ENCODE peak calls at places on chromosomes 7 and 10, in eight cellular contexts. N is choroid plexus epithelial cell, D is cardiac fibroblast, P is psoas muscle, V is astrocyte of the spinal cord, R is cardiac muscle cell, E is NB4, L is upper lobe of right lung. G is an unnamed sample.

GRCh38 chr10:62534051-62534450 is 159.9 kb downstream of the ZNF365 start:
- DNase-seq in N (no peak), D (no peak), P (no peak), V (no peak), R (no peak), E (no peak), L (no peak), G (no peak)

GRCh38 chr10:121459279-121459764 is 138.9 kb downstream of the FGFR2 start:
- DNase-seq in N (no peak), D (no peak), P (no peak), V (no peak), R (no peak), E (no peak), L (no peak), G (no peak)

GRCh38 chr7:28666144-28666543 is 253.8 kb downstream of the CREB5 start:
- DNase-seq in N (no peak), D (no peak), P (no peak), V (peak), R (no peak), E (no peak), L (no peak), G (no peak)

GRCh38 chr10:99530108-99531025 is 2.4 kb upstream of the NKX2-3 start:
- DNase-seq in N (no peak), D (no peak), P (no peak), V (no peak), R (no peak), E (peak), L (no peak), G (no peak)

GRCh38 chr7:125516194-125516593 is 586.6 kb upstream of the POT1 start:
- DNase-seq in N (no peak), D (no peak), P (no peak), V (no peak), R (no peak), E (no peak), L (no peak), G (no peak)

GRCh38 chr7:105699568-105700236 is 118.4 kb upstream of the EFCAB10 start:
- DNase-seq in N (no peak), D (no peak), P (no peak), V (no peak), R (no peak), E (no peak), L (no peak), G (no peak)

GRCh38 chr10:77390481-77390891 is 247.1 kb downstream of the KCNMA1 start:
- DNase-seq in N (no peak), D (peak), P (no peak), V (no peak), R (peak), E (no peak), L (no peak), G (peak)

GRCh38 chr7:132685301-132685700 is 109.0 kb upstream of the PLXNA4 start:
- DNase-seq in N (no peak), D (no peak), P (no peak), V (no peak), R (no peak), E (no peak), L (no peak), G (no peak)

GRCh38 chr7:305410-306151 is 15.6 kb downstream of the FOXL3 start:
- DNase-seq in N (no peak), D (no peak), P (no peak), V (no peak), R (no peak), E (no peak), L (peak), G (no peak)

GRCh38 chr7:141640239-141640840 is 61.6 kb downstream of the DENND11 start:
- DNase-seq in N (no peak), D (no peak), P (no peak), V (peak), R (no peak), E (no peak), L (no peak), G (no peak)

GRCh38 chr10:59907918-59908807 is 1.8 kb upstream of the CCDC6 start:
- DNase-seq in N (peak), D (peak), P (peak), V (peak), R (peak), E (peak), L (no peak), G (peak)

GRCh38 chr7:105298439-105298894 is 90.3 kb downstream of the SRPK2 start:
- DNase-seq in N (no peak), D (no peak), P (no peak), V (no peak), R (no peak), E (no peak), L (no peak), G (no peak)

GRCh38 chr7:84469034-84469433 is 274.4 kb upstream of the SEMA3A start:
- DNase-seq in N (peak), D (peak), P (no peak), V (peak), R (no peak), E (no peak), L (no peak), G (no peak)

GRCh38 chr7:80843018-80843671 is 75.7 kb downstream of the SEMA3C start:
- DNase-seq in N (no peak), D (no peak), P (no peak), V (peak), R (no peak), E (no peak), L (no peak), G (no peak)

GRCh38 chr7:33509251-33509650 is 379.9 kb downstream of the BBS9 start:
- DNase-seq in N (no peak), D (no peak), P (no peak), V (no peak), R (no peak), E (no peak), L (no peak), G (no peak)

GRCh38 chr7:100390286-100391028 is 17.2 kb downstream of the PILRA start:
- DNase-seq in N (no peak), D (no peak), P (no peak), V (no peak), R (no peak), E (no peak), L (no peak), G (no peak)

GRCh38 chr7:104252409-104253134 is 44.8 kb upstream of the ORC5 start:
- DNase-seq in N (peak), D (no peak), P (no peak), V (no peak), R (no peak), E (peak), L (no peak), G (no peak)

GRCh38 chr7:117808273-117808868 is 64.9 kb downstream of the CTTNBP2 start:
- DNase-seq in N (no peak), D (no peak), P (peak), V (peak), R (peak), E (no peak), L (no peak), G (no peak)

DNA sequence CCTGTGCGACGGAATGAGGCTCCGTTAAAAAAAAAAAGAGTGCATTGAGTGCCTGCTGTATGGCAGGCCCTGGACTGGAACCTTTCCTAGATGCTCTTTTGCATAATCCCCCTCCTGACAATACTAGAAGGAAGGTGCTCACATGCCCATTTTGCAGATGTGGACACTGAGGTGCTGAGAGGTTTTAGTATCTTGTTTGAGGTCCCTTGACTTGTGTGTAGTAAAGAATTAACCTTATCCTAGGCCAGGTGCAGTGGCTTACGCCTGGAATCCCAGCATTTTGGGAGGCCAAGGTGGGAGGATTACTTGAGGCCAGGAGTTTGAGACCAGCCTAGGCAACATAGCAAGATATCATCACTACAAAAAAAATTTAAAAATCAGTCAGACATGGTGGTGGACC is 46.6 kb downstream of the TMEM130 start:
- DNase-seq in N (no peak), D (no peak), P (no peak), V (no peak), R (no peak), E (no peak), L (no peak), G (no peak)
- TF ChIP-seq CTCF in N (no peak), D (no peak), P (no peak), V (no peak), R (no peak), E (no peak), L (no peak), G (no peak)

DNA sequence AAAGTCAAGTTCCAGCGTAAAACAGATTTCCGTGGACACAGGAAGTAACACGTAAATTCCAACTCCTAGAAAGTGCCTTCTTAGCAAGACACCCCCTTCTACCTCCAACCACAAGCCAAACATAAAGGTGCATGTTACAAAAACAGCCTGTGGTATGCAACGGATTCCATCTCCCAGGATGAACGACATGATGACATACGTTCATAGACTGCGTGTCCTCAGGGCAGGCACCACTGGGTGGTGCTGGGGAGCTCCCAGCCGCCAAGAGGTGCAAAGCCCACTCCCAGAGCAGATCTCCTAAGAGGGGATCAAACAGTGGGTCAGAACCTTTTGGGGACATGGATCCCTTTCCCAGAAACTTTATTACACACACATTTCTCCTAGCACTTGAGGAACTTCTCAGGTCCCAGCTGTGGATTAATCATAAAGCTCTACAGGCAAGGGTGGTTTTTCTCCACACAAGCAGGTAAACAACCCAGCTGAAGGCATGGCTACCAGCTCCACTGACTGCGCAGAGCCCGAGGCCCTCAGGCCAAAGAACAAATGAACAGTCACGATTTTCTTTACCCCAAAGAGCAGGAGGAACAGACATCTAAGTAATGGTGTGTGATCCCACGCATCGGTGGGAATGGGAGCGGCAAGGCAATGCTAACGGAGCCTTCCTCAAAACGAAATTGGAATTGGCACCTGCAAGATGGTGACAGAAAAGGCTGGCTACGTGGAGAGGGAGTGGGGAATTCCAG is 13.8 kb downstream of the PSAP start:
- DNase-seq in N (peak), D (peak), P (no peak), V (no peak), R (peak), E (peak), L (no peak), G (no peak)
- H3K4me3 ChIP-seq in N (no peak), D (no peak), P (peak), V (no peak), R (no peak), E (no peak), L (no peak), G (no peak)

DNA sequence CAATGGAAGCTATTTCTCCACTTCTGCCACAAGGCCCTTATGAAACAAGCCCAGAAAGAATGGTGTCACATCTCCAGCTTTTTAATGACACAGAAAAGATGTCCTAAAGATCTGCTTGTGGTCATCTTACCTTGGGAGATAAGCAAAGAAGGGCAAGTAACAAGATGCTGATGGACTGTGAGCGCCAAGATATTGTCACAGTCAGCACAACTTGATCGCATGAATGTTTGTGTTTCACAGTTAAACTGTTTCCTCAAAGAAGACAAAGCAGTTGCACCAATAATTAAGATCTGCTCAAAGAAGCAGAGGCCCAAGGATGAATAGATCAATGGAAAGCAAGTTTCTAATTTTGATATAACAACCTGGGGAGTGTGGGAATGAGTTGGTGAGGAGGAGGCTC is 15.9 kb downstream of the ICA1 start:
- DNase-seq in N (no peak), D (no peak), P (no peak), V (no peak), R (no peak), E (no peak), L (no peak), G (no peak)
- TF ChIP-seq CTCF in N (no peak), D (no peak), P (no peak), V (no peak), R (no peak), E (no peak), L (no peak), G (no peak)

GRCh38 chr10:132994371-132994796 is 52.0 kb upstream of the CFAP46 start:
- DNase-seq in N (peak), D (peak), P (peak), V (peak), R (no peak), E (no peak), L (no peak), G (peak)
- H3K4me3 ChIP-seq in N (peak), D (peak), P (peak), V (peak), R (no peak), E (no peak), L (peak), G (peak)

DNA sequence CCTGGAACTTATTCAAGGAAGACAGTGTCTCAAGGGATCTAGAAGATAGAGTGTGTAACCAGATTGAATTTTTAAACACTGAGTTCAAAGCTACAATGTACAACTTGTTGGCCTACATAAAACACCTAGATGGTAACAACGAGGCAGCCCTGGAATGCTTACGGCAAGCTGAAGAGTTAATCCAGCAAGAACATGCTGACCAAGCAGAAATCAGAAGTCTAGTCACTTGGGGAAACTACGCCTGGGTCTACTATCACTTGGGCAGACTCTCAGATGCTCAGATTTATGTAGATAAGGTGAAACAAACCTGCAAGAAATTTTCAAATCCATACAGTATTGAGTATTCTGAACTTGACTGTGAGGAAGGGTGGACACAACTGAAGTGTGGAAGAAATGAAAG is 10.9 kb downstream of the IFIT3 start:
- DNase-seq in N (no peak), D (no peak), P (no peak), V (no peak), R (no peak), E (no peak), L (no peak), G (no peak)
- TF ChIP-seq CTCF in N (no peak), D (no peak), P (no peak), V (no peak), R (no peak), E (no peak), L (no peak), G (no peak)

GRCh38 chr7:134993877-134994456 is 7.7 kb downstream of the AGBL3 start:
- DNase-seq in N (no peak), D (no peak), P (no peak), V (no peak), R (no peak), E (no peak), L (no peak), G (no peak)
- H3K4me3 ChIP-seq in N (no peak), D (no peak), P (no peak), V (no peak), R (no peak), E (no peak), L (no peak), G (no peak)

DNA sequence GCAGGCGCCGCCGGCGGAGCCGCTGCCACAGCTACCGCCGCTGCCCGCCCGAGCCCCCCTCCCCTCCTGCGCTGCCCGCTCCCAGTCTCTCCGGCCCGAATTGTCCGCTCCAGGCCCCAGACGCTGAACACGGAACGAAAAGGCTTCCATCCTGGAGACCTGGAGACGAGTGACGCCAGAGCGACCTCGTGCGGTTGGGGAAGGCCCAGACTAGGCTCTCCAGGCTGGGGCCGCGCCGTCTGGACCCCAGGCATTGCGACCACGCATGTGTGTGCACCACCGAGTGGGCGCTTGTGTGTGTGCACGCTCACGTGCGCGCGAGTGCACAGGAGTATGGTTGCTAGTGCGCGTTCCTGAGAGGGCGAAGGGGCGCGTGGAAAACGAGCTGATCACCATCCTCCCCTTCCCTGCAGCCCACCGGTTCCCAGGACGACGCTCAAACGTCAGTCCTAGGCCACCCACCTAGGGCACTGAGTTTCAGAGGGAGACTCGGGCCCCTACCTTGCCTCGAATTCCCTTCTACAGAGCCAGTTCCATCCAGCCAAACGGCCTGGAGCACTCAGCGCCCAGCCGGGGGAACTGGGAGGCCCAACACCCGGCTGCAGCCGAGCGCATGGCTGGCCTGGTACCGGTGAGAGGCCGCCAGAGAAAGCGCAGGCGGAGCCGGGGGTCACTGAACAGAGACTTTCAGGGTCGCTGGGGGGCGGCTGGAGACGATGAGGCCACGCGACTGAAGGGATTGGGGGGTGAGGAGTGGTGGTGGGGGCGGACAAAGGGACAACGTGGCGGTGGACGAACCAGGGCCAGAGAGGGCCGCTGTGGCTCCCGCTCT is 11.6 kb downstream of the LBX1 start:
- DNase-seq in N (peak), D (peak), P (no peak), V (no peak), R (peak), E (no peak), L (no peak), G (peak)
- TF ChIP-seq CTCF in N (peak), D (peak), P (no peak), V (peak), R (peak), E (no peak), L (peak), G (peak)

GRCh38 chr7:1664711-1665591 is 5.1 kb upstream of the ELFN1 start:
- DNase-seq in N (peak), D (peak), P (peak), V (peak), R (peak), E (peak), L (peak), G (peak)

GRCh38 chr7:1662767-1663166 is 7.3 kb upstream of the ELFN1 start:
- DNase-seq in N (no peak), D (no peak), P (no peak), V (no peak), R (no peak), E (no peak), L (peak), G (no peak)

GRCh38 chr7:1665721-1666250 is 4.3 kb upstream of the ELFN1 start:
- DNase-seq in N (peak), D (peak), P (peak), V (no peak), R (peak), E (peak), L (peak), G (no peak)

GRCh38 chr7:1663243-1663642 is 6.8 kb upstream of the ELFN1 start:
- DNase-seq in N (no peak), D (no peak), P (no peak), V (no peak), R (no peak), E (no peak), L (peak), G (no peak)

DNA sequence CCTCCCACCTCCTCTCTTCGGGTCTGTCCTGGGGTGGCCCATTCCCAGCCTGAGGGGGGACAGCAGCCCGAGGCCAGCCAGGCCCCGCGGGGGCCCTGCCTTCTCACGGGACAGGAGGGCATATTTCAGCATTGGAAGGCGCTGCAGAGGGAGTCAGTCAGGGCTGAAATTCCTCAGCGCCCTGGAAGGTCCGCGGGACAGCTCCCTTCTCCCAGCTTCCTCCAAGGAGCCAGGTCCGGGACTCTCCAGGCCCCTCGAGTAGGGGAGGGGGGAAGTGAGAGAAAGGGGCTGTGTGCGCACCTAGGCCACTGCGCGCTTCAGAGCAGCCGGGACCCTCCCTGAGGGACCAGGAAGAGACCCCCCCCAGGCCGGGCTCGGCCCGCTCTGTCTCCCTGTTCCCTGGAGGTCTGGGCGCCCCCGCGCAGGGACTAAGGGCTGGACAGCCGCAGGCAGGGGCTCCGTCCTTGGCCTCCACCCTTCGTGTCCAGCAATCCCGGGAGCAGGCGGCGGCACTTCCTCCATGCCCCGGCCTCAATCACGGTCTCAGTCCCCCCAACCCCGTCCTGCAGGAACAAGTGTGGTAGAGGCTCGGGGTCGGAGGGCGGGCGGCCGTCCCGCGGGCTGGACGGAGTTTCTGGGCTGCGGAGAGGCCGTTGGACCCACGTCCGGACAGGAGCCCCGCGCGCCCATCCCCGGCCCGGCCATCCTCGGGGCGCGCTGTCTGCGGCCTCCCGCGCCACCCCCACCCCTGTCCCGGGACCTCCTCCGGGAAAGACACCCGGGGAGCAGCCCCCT is 6.0 kb upstream of the ELFN1 start:
- DNase-seq in N (no peak), D (no peak), P (peak), V (no peak), R (peak), E (no peak), L (peak), G (no peak)
- H3K4me3 ChIP-seq in N (no peak), D (peak), P (peak), V (no peak), R (peak), E (no peak), L (peak), G (no peak)